ENCODE peak calls at places on chromosomes 4 and X, in ten cellular contexts. One of them, this sample, is unnamed.

GRCh38 chrX:72094894-72095293 is 36.8 kb downstream of the RTL5 start:
- DNase-seq in GM04503: no peak
- DNase-seq in endothelial cell: peak
- DNase-seq in SK-N-SH: peak
- DNase-seq in caudate nucleus: no peak
- DNase-seq in ELR: no peak
- DNase-seq in NCI-H1092: peak
- DNase-seq in occipital lobe: no peak
- DNase-seq in A172: no peak
- DNase-seq in iris pigment epithelial cell: peak
- DNase-seq in this sample: no peak

GRCh38 chrX:2183193-2183725 is 317.5 kb downstream of the DHRSX start:
- DNase-seq in caudate nucleus: no peak
- DNase-seq in ELR: peak
- DNase-seq in NCI-H1092: no peak
- DNase-seq in GM04503: no peak
- DNase-seq in A172: peak
- DNase-seq in occipital lobe: peak
- DNase-seq in iris pigment epithelial cell: no peak
- DNase-seq in SK-N-SH: no peak
- DNase-seq in endothelial cell: no peak
- DNase-seq in this sample: no peak

GRCh38 chrX:22057667-22058066 is 25.5 kb downstream of the PHEX start:
- DNase-seq in A172: no peak
- DNase-seq in NCI-H1092: no peak
- DNase-seq in GM04503: no peak
- DNase-seq in occipital lobe: no peak
- DNase-seq in endothelial cell: no peak
- DNase-seq in ELR: no peak
- DNase-seq in iris pigment epithelial cell: no peak
- DNase-seq in caudate nucleus: no peak
- DNase-seq in SK-N-SH: no peak
- DNase-seq in this sample: no peak

GRCh38 chr4:742742-743311 is 37.2 kb downstream of the PCGF3 start:
- DNase-seq in GM04503: no peak
- DNase-seq in ELR: peak
- DNase-seq in iris pigment epithelial cell: peak
- DNase-seq in caudate nucleus: no peak
- DNase-seq in A172: peak
- DNase-seq in endothelial cell: peak
- DNase-seq in SK-N-SH: peak
- DNase-seq in occipital lobe: no peak
- DNase-seq in NCI-H1092: no peak
- DNase-seq in this sample: peak

GRCh38 chr4:126807132-126807531 is 825.6 kb upstream of the INTU start:
- DNase-seq in GM04503: no peak
- DNase-seq in caudate nucleus: no peak
- DNase-seq in NCI-H1092: no peak
- DNase-seq in A172: no peak
- DNase-seq in ELR: peak
- DNase-seq in SK-N-SH: no peak
- DNase-seq in occipital lobe: no peak
- DNase-seq in iris pigment epithelial cell: no peak
- DNase-seq in endothelial cell: no peak
- DNase-seq in this sample: peak

GRCh38 chrX:104112326-104112951 is at the start of gene ZCCHC18:
- DNase-seq in GM04503: no peak
- DNase-seq in occipital lobe: peak
- DNase-seq in iris pigment epithelial cell: peak
- DNase-seq in ELR: peak
- DNase-seq in NCI-H1092: peak
- DNase-seq in endothelial cell: peak
- DNase-seq in A172: peak
- DNase-seq in caudate nucleus: peak
- DNase-seq in SK-N-SH: peak
- DNase-seq in this sample: peak

GRCh38 chrX:132853040-132853439 is 105.4 kb downstream of the HS6ST2 start:
- DNase-seq in endothelial cell: no peak
- DNase-seq in caudate nucleus: no peak
- DNase-seq in occipital lobe: no peak
- DNase-seq in iris pigment epithelial cell: peak
- DNase-seq in SK-N-SH: no peak
- DNase-seq in NCI-H1092: no peak
- DNase-seq in A172: no peak
- DNase-seq in ELR: no peak
- DNase-seq in GM04503: no peak
- DNase-seq in this sample: peak

GRCh38 chr4:86840858-86841257 is 8.3 kb downstream of the SLC10A6 start:
- DNase-seq in occipital lobe: no peak
- DNase-seq in GM04503: no peak
- DNase-seq in NCI-H1092: no peak
- DNase-seq in ELR: no peak
- DNase-seq in endothelial cell: no peak
- DNase-seq in SK-N-SH: no peak
- DNase-seq in caudate nucleus: no peak
- DNase-seq in iris pigment epithelial cell: no peak
- DNase-seq in A172: no peak
- DNase-seq in this sample: peak

GRCh38 chr4:36709986-36710385 is 428.6 kb downstream of the DTHD1 start:
- DNase-seq in A172: no peak
- DNase-seq in GM04503: no peak
- DNase-seq in caudate nucleus: no peak
- DNase-seq in endothelial cell: no peak
- DNase-seq in ELR: no peak
- DNase-seq in occipital lobe: no peak
- DNase-seq in iris pigment epithelial cell: no peak
- DNase-seq in NCI-H1092: no peak
- DNase-seq in SK-N-SH: no peak
- DNase-seq in this sample: no peak